ENCODE peak calls at places on chromosome 16, in seven cellular contexts. T, L, K, Z, N, G and S are unnamed samples.

GRCh38 chr16:31181102-31181830 is 1.3 kb downstream of the FUS start:
- DNase-seq in L (no peak), N (no peak), K (peak), Z (no peak), T (peak), G (no peak), S (no peak)

GRCh38 chr16:85878875-85879274 is 20.1 kb upstream of the IRF8 start:
- DNase-seq in Z (no peak), N (no peak), L (no peak), K (no peak), T (no peak), G (no peak), S (no peak)

GRCh38 chr16:50372611-50373344 is 4.0 kb upstream of the BRD7 start:
- DNase-seq in G (no peak), Z (no peak), L (no peak), T (peak), N (peak), K (no peak), S (no peak)

GRCh38 chr16:27317320-27317719 is 3.5 kb downstream of the IL4R start:
- DNase-seq in G (no peak), T (no peak), N (no peak), Z (no peak), L (no peak), K (no peak), S (no peak)

GRCh38 chr16:2712063-2712441 is 8.0 kb downstream of the PRSS27 start:
- DNase-seq in Z (no peak), G (no peak), T (no peak), N (no peak), L (no peak), K (no peak), S (no peak)

GRCh38 chr16:19102187-19102872 is 11.4 kb upstream of the ITPRIPL2 start:
- DNase-seq in L (no peak), G (no peak), Z (no peak), N (no peak), T (peak), K (no peak), S (no peak)

GRCh38 chr16:3953728-3954410 is 73.4 kb upstream of the CREBBP start:
- DNase-seq in T (no peak), G (no peak), K (no peak), L (no peak), N (no peak), Z (no peak), S (no peak)

GRCh38 chr16:27245276-27246231 is 23.0 kb downstream of the NSMCE1 start:
- DNase-seq in L (no peak), K (peak), Z (no peak), T (no peak), G (no peak), N (no peak), S (no peak)

GRCh38 chr16:23504076-23504452 is 6.2 kb downstream of the GGA2 start:
- DNase-seq in G (no peak), L (no peak), N (no peak), K (peak), T (no peak), Z (no peak), S (no peak)